ENCODE peak calls at places on chromosomes 12 and 14, in nine cellular contexts. J is activated gamma-delta T cell treated with anti-CD3 and anti-CD28 coated beads, Interleukin-2, amount 50 U/mL, for 16 hours; R is cardiac muscle cell; K is stimulated activated effector memory CD8-positive, alpha-beta T cell treated with anti-CD3 and anti-CD28 coated beads, Interleukin-12 subunit alpha, Interleukin-12 subunit beta, amount 100 ng/mL, for 72 hours; Y is hepatocyte; I is aorta; E is activated T-helper 1 cell treated with Interleukin-2 at 50 U/mL for 16 hours; V is RCC 7860; T is suprapubic skin. C is an unnamed sample.

GRCh38 chr14:72476657-72477499 is 417.0 kb downstream of the DPF3 start:
- DNase-seq in E (peak), Y (peak), R (no peak), K (peak), I (no peak), T (no peak), V (peak), J (peak), C (peak)

GRCh38 chr12:122888232-122888752 is 7.6 kb downstream of the VPS37B start:
- DNase-seq in T (peak), E (peak), K (peak), V (peak), R (peak), J (no peak), Y (peak), I (no peak), C (peak)

GRCh38 chr14:72828604-72829003 is 65.3 kb downstream of the DPF3 start:
- DNase-seq in T (no peak), R (no peak), Y (no peak), V (no peak), J (no peak), K (no peak), E (no peak), I (no peak), C (no peak)

GRCh38 chr14:54487771-54488170 is 1.0 kb downstream of the GMFB start:
- DNase-seq in I (no peak), V (peak), E (no peak), R (peak), Y (peak), J (no peak), K (no peak), T (no peak), C (no peak)

GRCh38 chr12:108611884-108612415 is 14.1 kb upstream of the TMEM119 start:
- DNase-seq in J (peak), R (peak), E (no peak), T (no peak), K (peak), V (peak), Y (peak), I (no peak), C (peak)

GRCh38 chr12:120909633-120910318 is 5.6 kb upstream of the SPPL3 start:
- DNase-seq in T (no peak), Y (no peak), I (no peak), V (no peak), R (no peak), J (no peak), K (no peak), E (no peak), C (no peak)

GRCh38 chr14:98826618-98827017 is 445.4 kb downstream of the BCL11B start:
- DNase-seq in R (no peak), I (no peak), K (no peak), T (no peak), Y (no peak), E (no peak), J (no peak), V (no peak), C (no peak)

GRCh38 chr14:83873626-83874025 is 1656.3 kb upstream of the FLRT2 start:
- DNase-seq in E (no peak), I (no peak), V (no peak), Y (no peak), R (no peak), J (no peak), K (no peak), T (no peak), C (no peak)

GRCh38 chr14:33184587-33184986 is 245.9 kb downstream of the NPAS3 start:
- DNase-seq in R (peak), J (no peak), V (no peak), Y (no peak), T (no peak), E (no peak), I (no peak), K (no peak), C (no peak)

GRCh38 chr12:126191037-126191891 is 1126.0 kb downstream of the AACS start:
- DNase-seq in Y (peak), E (no peak), K (no peak), V (no peak), J (no peak), T (no peak), I (no peak), R (peak), C (no peak)

GRCh38 chr12:15605886-15606590 is 183.2 kb downstream of the EPS8 start:
- DNase-seq in J (no peak), T (no peak), V (no peak), K (no peak), R (no peak), I (peak), E (no peak), Y (no peak), C (no peak)